ENCODE peak calls at places on chromosomes 2 and 18, in seven cellular contexts. I is H9, A is IMR-90, N is H1, W is neuronal stem cell, K is mesendoderm, F is trophoblast cell. S is an unnamed sample.

GRCh38 chr18:33593261-33593660 is 15.2 kb downstream of the ASXL3 start:
- DNase-seq in I (no peak), A (no peak), N (no peak), W (no peak), K (no peak), F (peak), S (no peak)

GRCh38 chr2:237628482-237629187 is 1.2 kb downstream of the LRRFIP1 start:
- DNase-seq in I (no peak), A (no peak), N (no peak), W (no peak), K (no peak), F (no peak), S (no peak)

GRCh38 chr18:54672846-54673475 is 81.9 kb downstream of the DYNAP start:
- DNase-seq in I (no peak), A (no peak), N (no peak), W (peak), K (no peak), F (peak), S (peak)

GRCh38 chr2:113370478-113371091 is 66.9 kb upstream of the ZNG1B start:
- DNase-seq in I (peak), A (peak), N (peak), W (peak), K (peak), F (peak), S (peak)

GRCh38 chr2:164205347-164205746 is 415.9 kb downstream of the GRB14 start:
- DNase-seq in I (no peak), A (peak), N (no peak), W (no peak), K (no peak), F (peak), S (peak)

GRCh38 chr2:131154071-131154531 is 49.0 kb downstream of the PLEKHB2 start:
- DNase-seq in I (peak), A (peak), N (no peak), W (peak), K (peak), F (peak), S (peak)

GRCh38 chr18:69239849-69240248 is 160.8 kb upstream of the DOK6 start:
- DNase-seq in I (no peak), A (no peak), N (no peak), W (no peak), K (peak), F (no peak), S (no peak)

GRCh38 chr18:48835745-48836191 is 115.0 kb downstream of the SMAD7 start:
- DNase-seq in I (no peak), A (no peak), N (no peak), W (no peak), K (no peak), F (no peak), S (no peak)

GRCh38 chr18:30971338-30971956 is 71.1 kb downstream of the DSC3 start:
- DNase-seq in I (no peak), A (peak), N (no peak), W (peak), K (peak), F (no peak), S (peak)

GRCh38 chr2:46451131-46451711 is 28.1 kb upstream of the TMEM247 start:
- DNase-seq in I (no peak), A (peak), N (no peak), W (no peak), K (no peak), F (peak), S (peak)

GRCh38 chr2:9807056-9807455 is 36.2 kb upstream of the TAF1B start:
- DNase-seq in I (no peak), A (no peak), N (no peak), W (no peak), K (no peak), F (no peak), S (no peak)

GRCh38 chr2:178277741-178278197 is 83.5 kb downstream of the OSBPL6 start:
- DNase-seq in I (no peak), A (peak), N (no peak), W (peak), K (no peak), F (no peak), S (no peak)

GRCh38 chr2:43707255-43707654 is 31.0 kb upstream of the C1GALT1C1L start:
- DNase-seq in I (no peak), A (peak), N (no peak), W (no peak), K (no peak), F (peak), S (peak)

GRCh38 chr2:26838121-26838906 is 9.6 kb upstream of the DPYSL5 start:
- DNase-seq in I (no peak), A (peak), N (no peak), W (no peak), K (peak), F (no peak), S (peak)

GRCh38 chr18:13223341-13224148 is 5.0 kb downstream of the LDLRAD4 start:
- DNase-seq in I (no peak), A (no peak), N (no peak), W (no peak), K (no peak), F (peak), S (no peak)

GRCh38 chr2:156464106-156464505 is 27.9 kb downstream of the GPD2 start:
- DNase-seq in I (no peak), A (peak), N (no peak), W (no peak), K (no peak), F (no peak), S (no peak)

GRCh38 chr2:133377599-133377998 is 190.7 kb downstream of the NCKAP5 start:
- DNase-seq in I (peak), A (no peak), N (peak), W (peak), K (peak), F (no peak), S (no peak)

GRCh38 chr2:133379159-133379558 is 189.1 kb downstream of the NCKAP5 start:
- DNase-seq in I (no peak), A (peak), N (no peak), W (no peak), K (no peak), F (no peak), S (no peak)

GRCh38 chr2:133382561-133382960 is 185.7 kb downstream of the NCKAP5 start:
- DNase-seq in I (no peak), A (no peak), N (no peak), W (no peak), K (no peak), F (no peak), S (no peak)

GRCh38 chr2:133378386-133378785 is 189.9 kb downstream of the NCKAP5 start:
- DNase-seq in I (no peak), A (no peak), N (no peak), W (no peak), K (no peak), F (no peak), S (no peak)

DNA sequence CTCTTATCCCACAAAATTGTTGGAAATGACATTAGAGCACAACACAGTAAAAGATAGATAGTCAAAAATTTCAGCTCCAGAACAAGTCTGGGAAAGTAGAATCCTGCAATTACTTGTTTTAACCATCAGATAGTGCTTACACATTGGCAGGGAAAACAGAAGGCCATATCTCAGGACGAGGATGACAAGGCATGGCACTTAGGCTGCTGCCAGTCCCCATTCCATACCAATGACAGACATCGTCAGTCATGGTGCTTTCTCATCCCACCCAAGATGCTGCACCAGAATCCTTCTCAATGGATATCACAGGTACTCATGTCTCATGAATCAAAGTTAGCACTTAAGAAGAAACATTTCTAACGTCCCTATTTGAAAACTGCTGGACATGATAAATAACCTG is 187.3 kb downstream of the NCKAP5 start:
- DNase-seq in I (no peak), A (no peak), N (no peak), W (no peak), K (no peak), F (no peak), S (no peak)
- H2BK120ac ChIP-seq in I (no peak), A (peak), N (no peak), W (no peak), K (no peak), F (no peak), S (no peak)

GRCh38 chr2:7030810-7031209 is 113.6 kb downstream of the RNF144A start:
- DNase-seq in I (no peak), A (no peak), N (no peak), W (no peak), K (no peak), F (no peak), S (no peak)
- H2BK5ac ChIP-seq in I (no peak), A (no peak), N (no peak), W (no peak), K (no peak), F (no peak), S (no peak)

GRCh38 chr2:179612108-179612507 is 249.3 kb downstream of the ZNF385B start:
- DNase-seq in I (no peak), A (peak), N (no peak), W (no peak), K (peak), F (no peak), S (peak)
- H3K18ac ChIP-seq in I (no peak), A (no peak), N (no peak), W (no peak), K (no peak), F (no peak), S (no peak)

DNA sequence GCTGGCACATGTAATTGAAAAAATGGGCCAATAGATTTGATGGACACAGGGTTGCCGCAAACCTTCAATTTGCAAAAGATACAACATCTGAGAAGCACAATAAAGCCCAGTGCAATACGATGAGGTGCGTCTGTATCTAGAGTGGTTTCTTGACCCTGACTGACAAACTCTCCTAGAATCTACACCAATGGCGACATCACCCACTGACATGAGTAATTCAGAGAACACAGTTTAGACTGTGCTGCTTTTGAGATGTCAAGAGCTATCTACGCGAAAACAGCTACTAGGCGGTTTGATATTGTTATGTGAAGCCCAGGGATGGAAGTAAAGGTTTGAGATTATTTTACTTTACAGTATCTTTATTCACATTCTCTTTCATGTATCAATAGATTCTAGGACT is 104.9 kb downstream of the EIPR1 start:
- DNase-seq in I (no peak), A (no peak), N (no peak), W (no peak), K (no peak), F (no peak), S (no peak)
- H2BK120ac ChIP-seq in I (no peak), A (no peak), N (no peak), W (no peak), K (no peak), F (no peak), S (no peak)

GRCh38 chr2:147356157-147356556 is 488.7 kb upstream of the ACVR2A start:
- DNase-seq in I (no peak), A (no peak), N (no peak), W (no peak), K (no peak), F (no peak), S (no peak)

GRCh38 chr2:147355706-147356105 is 489.1 kb upstream of the ACVR2A start:
- DNase-seq in I (no peak), A (no peak), N (no peak), W (no peak), K (peak), F (peak), S (no peak)

GRCh38 chr2:147352294-147352693 is 492.5 kb upstream of the ACVR2A start:
- DNase-seq in I (no peak), A (no peak), N (no peak), W (no peak), K (no peak), F (no peak), S (no peak)

GRCh38 chr2:147351789-147352188 is 493.0 kb upstream of the ACVR2A start:
- DNase-seq in I (no peak), A (no peak), N (no peak), W (no peak), K (no peak), F (no peak), S (no peak)

DNA sequence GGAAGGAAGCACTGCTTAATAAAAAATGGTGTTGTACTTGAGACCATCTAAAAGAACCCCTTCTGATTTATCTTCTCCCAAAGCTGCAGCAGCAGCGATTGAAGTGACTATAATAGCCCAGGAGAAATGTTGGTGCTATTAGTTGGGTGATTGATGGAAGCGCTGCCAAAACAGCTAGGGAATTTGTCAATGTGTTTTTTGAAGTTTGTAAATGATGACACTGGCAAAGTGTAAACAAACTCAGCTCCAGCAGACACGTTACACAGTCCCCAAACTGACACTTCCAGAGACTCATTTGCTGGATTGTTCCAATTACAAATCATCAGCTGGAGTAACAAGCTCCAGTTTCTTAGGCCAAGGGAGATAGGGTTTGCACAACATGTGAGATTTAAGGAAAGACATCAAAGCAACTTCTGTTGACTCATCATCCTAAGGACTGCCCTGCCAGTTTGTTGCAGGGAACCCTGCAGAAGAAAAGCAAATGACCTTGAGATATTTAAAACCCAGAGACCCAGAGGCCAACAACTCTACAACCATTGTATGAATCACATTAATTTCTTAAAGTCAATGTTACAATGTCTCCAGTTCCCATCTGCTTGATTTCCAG is 492.0 kb upstream of the ACVR2A start:
- DNase-seq in I (no peak), A (no peak), N (no peak), W (no peak), K (no peak), F (no peak), S (no peak)
- H2BK5ac ChIP-seq in I (no peak), A (no peak), N (no peak), W (no peak), K (no peak), F (no peak), S (no peak)

DNA sequence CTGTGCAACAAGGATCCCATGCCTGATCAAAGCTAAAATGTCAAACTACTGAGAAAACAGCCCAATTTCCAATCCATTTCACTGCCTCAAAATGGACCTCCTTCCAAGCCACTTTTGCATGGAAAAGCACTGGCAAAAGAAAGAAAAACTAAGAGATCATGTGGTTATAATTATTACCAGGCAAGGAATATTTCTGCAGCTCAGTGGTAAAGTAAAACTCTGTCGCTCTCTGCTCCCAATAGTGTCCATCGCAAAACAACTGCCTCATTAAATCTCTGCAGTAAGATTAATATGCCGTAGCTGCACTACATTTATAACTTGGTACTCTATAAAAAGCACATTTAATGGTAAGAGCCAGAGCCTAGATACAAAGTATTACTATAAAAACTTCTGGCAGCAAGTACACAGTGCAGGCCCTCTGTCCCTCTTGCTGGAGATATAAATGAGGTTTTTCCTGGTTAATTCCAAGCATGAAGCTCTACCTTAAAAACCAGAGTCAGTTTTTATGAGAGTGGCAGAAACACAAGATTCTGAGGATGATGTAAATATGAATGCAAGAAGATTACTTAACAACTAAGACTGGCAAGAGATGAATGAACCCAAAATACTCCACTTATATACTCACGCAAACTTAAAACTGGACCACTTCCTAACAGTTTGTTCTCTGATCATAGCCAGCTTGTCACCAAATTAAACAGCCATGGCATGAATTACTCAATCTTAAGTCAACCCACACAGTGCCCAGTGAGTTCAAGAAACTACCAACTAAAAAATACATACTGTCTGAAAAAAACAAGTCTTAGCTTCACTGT is 25.5 kb downstream of the ZNF521 start:
- DNase-seq in I (no peak), A (peak), N (no peak), W (no peak), K (no peak), F (no peak), S (no peak)
- H3K18ac ChIP-seq in I (no peak), A (no peak), N (no peak), W (no peak), K (no peak), F (no peak), S (no peak)

S was measured in mesenchymal stem cell.